ENCODE peak calls at places on chromosomes 13 and 19, in four cellular contexts. O is A549, W is HEK293T, R is GM12878. E is an unnamed sample.

GRCh38 chr13:34931572-34931971 is 10.5 kb upstream of the NBEA start:
- DNase-seq in W (no peak), R (no peak), O (peak), E (peak)

GRCh38 chr13:39809466-39809865 is 154.0 kb downstream of the COG6 start:
- DNase-seq in W (no peak), O (no peak), R (no peak), E (no peak)

GRCh38 chr19:3576696-3577443 is 4.1 kb downstream of the HMG20B start:
- DNase-seq in R (no peak), W (no peak), O (no peak), E (peak)

GRCh38 chr19:18364826-18365528 is 21.0 kb upstream of the GDF15 start:
- DNase-seq in O (peak), R (no peak), W (peak), E (peak)

GRCh38 chr13:71867101-71867814 is at the start of gene DACH1:
- DNase-seq in O (peak), R (no peak), W (peak), E (peak)

GRCh38 chr19:1417681-1418493 is 10.5 kb downstream of the DAZAP1 start:
- DNase-seq in R (no peak), O (no peak), W (no peak), E (no peak)

GRCh38 chr19:2462635-2463421 is 6.1 kb upstream of the LMNB2 start:
- DNase-seq in W (peak), R (no peak), O (peak), E (peak)

GRCh38 chr19:18771328-18772242 is 19.5 kb downstream of the COMP start:
- DNase-seq in W (peak), R (no peak), O (no peak), E (no peak)

GRCh38 chr13:89925107-89925506 is 1422.4 kb upstream of the MIR17HG start:
- DNase-seq in R (no peak), O (peak), W (peak), E (peak)

GRCh38 chr13:110154370-110155031 is 152.5 kb downstream of the COL4A1 start:
- DNase-seq in W (no peak), R (no peak), O (no peak), E (no peak)

GRCh38 chr13:50697746-50698526 is 145.6 kb downstream of the DLEU7 start:
- DNase-seq in R (no peak), W (no peak), O (no peak), E (no peak)

GRCh38 chr19:47539747-47540311 is 25.0 kb upstream of the NAPA start:
- DNase-seq in W (no peak), O (no peak), R (no peak), E (no peak)

GRCh38 chr13:111925146-111925875 is 141.6 kb upstream of the SOX1 start:
- DNase-seq in R (no peak), O (no peak), W (no peak), E (no peak)

GRCh38 chr13:94765814-94766213 is 53.5 kb upstream of the SOX21 start:
- DNase-seq in R (no peak), O (peak), W (no peak), E (no peak)

GRCh38 chr13:41416276-41416675 is 41.1 kb upstream of the RGCC start:
- DNase-seq in R (no peak), W (no peak), O (no peak), E (peak)

GRCh38 chr13:97301382-97302095 is 79.4 kb downstream of the MBNL2 start:
- DNase-seq in O (no peak), W (no peak), R (no peak), E (no peak)

GRCh38 chr13:42968906-42969305 is 23.1 kb downstream of the EPSTI1 start:
- DNase-seq in O (no peak), R (no peak), W (no peak), E (no peak)

GRCh38 chr13:79775830-79776229 is 294.9 kb downstream of the NDFIP2 start:
- DNase-seq in W (peak), R (no peak), O (peak), E (peak)

GRCh38 chr19:870314-870713 is 10.8 kb downstream of the CFD start:
- DNase-seq in W (no peak), R (no peak), O (no peak), E (no peak)

GRCh38 chr19:51572415-51572814 is 1.3 kb downstream of the ZNF175 start:
- DNase-seq in R (no peak), O (no peak), W (no peak), E (peak)

GRCh38 chr13:54261856-54262255 is 1233.2 kb downstream of the OLFM4 start:
- DNase-seq in R (no peak), W (no peak), O (no peak), E (no peak)

GRCh38 chr13:43669101-43669500 is 117.7 kb downstream of the ENOX1 start:
- DNase-seq in R (no peak), W (no peak), O (no peak), E (no peak)

GRCh38 chr13:54965881-54966280 is 1937.3 kb downstream of the OLFM4 start:
- DNase-seq in O (no peak), W (no peak), R (no peak), E (no peak)

GRCh38 chr13:40271511-40271910 is 394.9 kb downstream of the FOXO1 start:
- DNase-seq in R (no peak), O (no peak), W (no peak), E (no peak)

GRCh38 chr19:1151917-1152601 is 22.0 kb downstream of the SBNO2 start:
- DNase-seq in W (no peak), O (no peak), R (no peak), E (no peak)

GRCh38 chr13:98313938-98314292 is 136.8 kb upstream of the RNF113B start:
- DNase-seq in O (no peak), R (no peak), W (no peak), E (no peak)
- TF ChIP-seq BHLHE40 in O (no peak), R (no peak), W (no peak), E (no peak)

GRCh38 chr19:53980553-53981407 is 10.7 kb upstream of the CACNG6 start:
- DNase-seq in W (peak), O (peak), R (no peak), E (peak)

GRCh38 chr19:53983457-53984289 is 7.8 kb upstream of the CACNG6 start:
- DNase-seq in W (no peak), R (no peak), O (no peak), E (no peak)

GRCh38 chr19:53982611-53983010 is 8.8 kb upstream of the CACNG6 start:
- DNase-seq in O (peak), W (no peak), R (no peak), E (no peak)

GRCh38 chr19:53981408-53981998 is 9.9 kb upstream of the CACNG6 start:
- DNase-seq in W (no peak), R (no peak), O (no peak), E (no peak)

DNA sequence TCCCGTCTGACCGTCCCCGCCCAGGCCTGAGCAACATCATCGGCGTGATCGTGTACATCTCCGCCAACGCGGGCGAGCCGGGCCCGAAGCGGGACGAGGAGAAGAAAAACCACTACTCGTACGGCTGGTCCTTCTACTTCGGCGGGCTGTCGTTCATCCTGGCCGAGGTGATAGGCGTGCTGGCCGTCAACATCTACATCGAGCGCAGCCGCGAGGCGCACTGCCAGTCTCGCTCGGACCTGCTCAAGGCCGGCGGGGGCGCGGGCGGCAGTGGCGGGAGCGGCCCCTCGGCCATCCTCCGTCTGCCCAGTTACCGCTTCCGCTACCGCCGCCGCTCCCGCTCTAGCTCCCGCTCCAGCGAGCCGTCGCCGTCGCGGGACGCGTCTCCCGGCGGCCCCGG is 9.4 kb upstream of the CACNG6 start:
- DNase-seq in W (no peak), O (no peak), R (no peak), E (no peak)
- TF ChIP-seq BHLHE40 in W (no peak), O (no peak), R (no peak), E (no peak)

GRCh38 chr13:24511824-24512207 is 762 bp downstream of the PARP4 start:
- DNase-seq in R (peak), O (no peak), W (peak), E (no peak)
- TF ChIP-seq BHLHE40 in R (no peak), O (no peak), W (no peak), E (no peak)

GRCh38 chr19:44924243-44924725 is 9.9 kb downstream of the APOC1 start:
- DNase-seq in R (no peak), W (no peak), O (peak), E (no peak)

GRCh38 chr19:44930088-44930487 is 11.9 kb upstream of the APOC4 start:
- DNase-seq in O (no peak), W (no peak), R (no peak), E (no peak)

GRCh38 chr19:44925114-44925891 is 10.9 kb downstream of the APOC1 start:
- DNase-seq in R (no peak), O (no peak), W (no peak), E (peak)

GRCh38 chr19:44931541-44931940 is 10.5 kb upstream of the APOC4 start:
- DNase-seq in R (no peak), O (no peak), W (no peak), E (no peak)

DNA sequence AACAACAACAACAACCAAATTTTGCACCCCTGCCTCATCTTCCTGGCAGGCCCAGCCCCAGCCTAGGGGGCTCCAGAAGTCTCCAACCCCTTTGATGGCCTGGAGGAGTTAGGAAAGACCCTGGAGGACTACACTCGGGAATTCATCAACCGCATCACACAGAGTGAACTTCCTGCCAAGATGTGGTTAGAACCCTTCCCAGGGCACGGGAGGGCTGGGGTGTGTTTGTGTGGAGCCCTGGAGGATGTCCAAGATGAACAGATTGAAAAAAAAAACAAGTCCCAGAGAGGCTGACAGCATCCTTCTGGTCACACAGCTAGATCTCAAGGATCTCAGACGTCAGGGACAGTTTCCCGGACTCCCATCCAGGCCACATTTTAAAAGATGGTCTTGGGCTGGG is 13.3 kb downstream of the APOC1 start:
- DNase-seq in O (no peak), W (no peak), R (no peak), E (peak)
- TF ChIP-seq BHLHE40 in O (no peak), W (no peak), R (no peak), E (peak)

GRCh38 chr19:12703056-12703455 is 6.6 kb upstream of the FBXW9 start:
- DNase-seq in O (peak), R (no peak), W (peak), E (peak)
- TF ChIP-seq BHLHE40 in O (no peak), R (no peak), W (no peak), E (no peak)

DNA sequence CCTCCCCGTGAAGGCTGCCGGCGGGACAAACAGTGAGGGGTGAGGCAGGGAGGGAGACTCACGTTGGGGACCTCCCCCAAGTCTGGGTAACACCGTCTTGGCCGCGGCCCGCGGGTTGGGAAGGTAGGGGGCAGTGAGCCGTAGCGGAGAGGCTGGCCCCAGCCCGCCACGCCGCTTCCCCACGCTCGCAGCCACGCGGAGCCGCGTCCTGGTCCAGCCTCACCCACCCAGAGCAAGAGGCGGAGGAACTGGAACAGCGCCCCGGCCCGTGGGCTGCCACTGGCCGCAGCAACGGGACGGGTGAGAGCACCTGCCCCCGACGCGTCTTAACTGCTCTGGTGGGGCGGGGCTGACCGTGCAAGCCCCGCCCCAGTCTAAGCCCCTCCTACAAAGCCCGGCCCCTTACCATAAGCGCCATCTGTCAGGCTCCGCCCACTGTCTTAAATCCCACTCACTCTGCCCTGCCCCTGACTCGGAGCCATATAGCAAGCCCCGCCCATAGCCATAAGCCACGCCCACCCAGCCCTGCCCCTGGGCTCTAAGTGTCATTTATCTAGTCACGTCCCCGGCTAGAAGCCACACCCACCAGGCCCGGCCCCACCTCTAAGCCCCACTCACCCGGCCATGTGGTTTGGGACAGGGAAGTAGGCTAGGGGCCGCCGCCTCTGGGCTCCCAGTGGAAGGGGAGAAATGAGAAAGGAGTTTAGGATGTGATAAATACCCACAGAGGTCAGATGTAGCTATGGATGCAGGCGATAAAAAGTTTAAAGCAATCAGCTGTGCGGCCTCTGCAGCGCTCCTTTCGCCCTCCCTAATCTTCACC is 2.1 kb upstream of the CCL25 start:
- DNase-seq in W (peak), O (peak), R (peak), E (peak)
- TF ChIP-seq BHLHE40 in W (no peak), O (no peak), R (peak), E (no peak)

DNA sequence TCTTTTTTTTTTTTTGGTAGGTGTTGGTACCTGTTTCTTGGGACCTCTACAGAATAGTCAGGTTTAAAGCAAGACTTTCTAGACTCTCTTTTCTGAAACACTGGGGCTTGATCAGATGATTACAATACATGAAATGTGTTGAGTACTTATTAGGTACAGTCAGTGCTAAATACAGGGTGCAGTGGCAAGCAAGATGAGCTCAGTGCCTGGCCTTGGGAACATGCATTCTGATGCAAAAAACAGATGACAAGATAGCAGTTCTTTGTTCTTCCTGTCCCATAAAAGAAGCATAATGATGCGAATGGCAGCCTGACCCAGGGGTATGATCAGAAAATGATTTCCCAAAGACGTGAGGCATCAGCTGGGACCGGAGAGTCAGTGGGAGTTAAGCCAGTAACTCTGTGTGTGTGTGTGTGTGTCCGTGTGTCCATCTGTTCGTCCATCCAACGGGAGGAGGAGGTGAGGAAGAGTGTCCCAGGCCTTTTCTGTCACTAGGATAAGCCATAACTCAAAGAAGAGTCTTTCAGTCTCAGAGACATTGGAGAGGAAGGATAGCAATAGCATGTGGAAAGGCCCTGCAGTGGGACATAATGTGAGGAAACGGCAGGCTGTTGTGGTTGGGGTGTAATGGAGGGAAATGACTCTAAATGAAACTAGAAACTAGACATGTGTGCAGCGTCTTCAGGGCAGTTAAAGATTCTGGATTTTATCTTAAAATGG is 32.2 kb downstream of the SLAIN1 start:
- DNase-seq in R (peak), O (no peak), W (no peak), E (no peak)
- TF ChIP-seq BHLHE40 in R (no peak), O (no peak), W (no peak), E (no peak)

GRCh38 chr13:73038064-73038463 is 20.7 kb upstream of the KLF5 start:
- DNase-seq in O (no peak), R (no peak), W (no peak), E (no peak)

GRCh38 chr13:73040479-73040878 is 18.3 kb upstream of the KLF5 start:
- DNase-seq in W (no peak), R (no peak), O (peak), E (no peak)

GRCh38 chr13:73040968-73041580 is 17.7 kb upstream of the KLF5 start:
- DNase-seq in O (peak), W (no peak), R (no peak), E (no peak)

GRCh38 chr13:73036566-73036965 is 22.2 kb upstream of the KLF5 start:
- DNase-seq in W (no peak), O (no peak), R (no peak), E (no peak)

DNA sequence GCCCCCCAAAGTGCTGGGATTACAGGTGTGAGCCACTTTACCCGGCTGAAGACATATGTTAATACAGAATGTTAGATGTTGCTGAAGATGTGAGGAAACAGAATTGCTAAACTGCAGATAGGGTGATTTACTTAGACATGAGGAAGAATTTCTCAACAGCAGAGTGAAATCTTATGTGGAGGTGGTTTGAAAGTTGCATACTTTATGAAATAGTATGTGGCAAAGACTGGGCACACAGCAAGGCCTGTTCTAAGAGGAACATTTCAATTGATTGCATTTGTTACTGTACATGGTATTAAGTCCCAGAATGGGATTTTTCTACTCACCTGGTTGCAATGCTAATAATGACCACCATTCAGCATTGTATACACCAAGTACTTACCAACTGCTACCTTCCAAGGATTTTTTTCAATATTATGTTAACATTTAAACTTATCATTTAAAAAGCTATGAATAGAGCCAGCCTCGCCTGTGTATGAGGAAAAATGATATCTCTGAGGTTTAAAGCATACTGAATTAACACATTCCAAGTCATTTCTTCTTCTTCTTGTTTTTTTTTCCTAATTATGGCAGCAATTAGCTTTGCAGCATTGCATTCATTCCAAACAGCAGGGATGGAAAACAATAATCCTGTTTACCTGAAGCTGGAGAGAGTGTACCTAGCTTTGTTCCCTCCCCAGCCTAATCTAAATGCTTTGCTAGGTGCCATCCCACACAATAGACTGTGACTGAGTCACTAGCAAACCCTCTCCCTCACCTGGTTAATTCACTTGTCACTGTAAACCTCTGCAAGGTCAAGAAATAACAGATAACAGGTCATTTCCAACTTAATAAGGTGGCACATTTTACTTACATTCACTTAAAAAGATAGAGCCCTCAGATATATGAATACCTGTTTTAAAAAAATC is 19.4 kb upstream of the KLF5 start:
- DNase-seq in W (no peak), O (no peak), R (no peak), E (no peak)
- TF ChIP-seq BHLHE40 in W (no peak), O (no peak), R (no peak), E (no peak)